ENCODE peak calls at places on chromosome 17, in eight cellular contexts. One of them, this sample, is unnamed.

GRCh38 chr17:17579691-17580090 is 11.8 kb downstream of the PEMT start:
- DNase-seq in EL: no peak
- DNase-seq in A172: no peak
- DNase-seq in dorsolateral prefrontal cortex: no peak
- DNase-seq in HS-5: no peak
- DNase-seq in cardiac muscle cell: no peak
- DNase-seq in LHCN-M2: no peak
- DNase-seq in activated effector memory CD4-positive, alpha-beta T cell treated with Interleukin-2 at 50 U/mL for 16 hours: no peak
- DNase-seq in this sample: no peak

GRCh38 chr17:22467720-22468119 is 775.4 kb downstream of the KCNJ18 start:
- DNase-seq in EL: no peak
- DNase-seq in A172: no peak
- DNase-seq in dorsolateral prefrontal cortex: no peak
- DNase-seq in HS-5: no peak
- DNase-seq in cardiac muscle cell: no peak
- DNase-seq in LHCN-M2: no peak
- DNase-seq in activated effector memory CD4-positive, alpha-beta T cell treated with Interleukin-2 at 50 U/mL for 16 hours: no peak
- DNase-seq in this sample: no peak

GRCh38 chr17:42578282-42578869 is 847 bp upstream of the PSMC3IP start:
- DNase-seq in EL: peak
- DNase-seq in A172: peak
- DNase-seq in dorsolateral prefrontal cortex: peak
- DNase-seq in HS-5: no peak
- DNase-seq in cardiac muscle cell: peak
- DNase-seq in LHCN-M2: peak
- DNase-seq in activated effector memory CD4-positive, alpha-beta T cell treated with Interleukin-2 at 50 U/mL for 16 hours: peak
- DNase-seq in this sample: peak

GRCh38 chr17:27153005-27153404 is 140.9 kb upstream of the WSB1 start:
- DNase-seq in EL: no peak
- DNase-seq in A172: no peak
- DNase-seq in dorsolateral prefrontal cortex: no peak
- DNase-seq in HS-5: no peak
- DNase-seq in cardiac muscle cell: no peak
- DNase-seq in LHCN-M2: peak
- DNase-seq in activated effector memory CD4-positive, alpha-beta T cell treated with Interleukin-2 at 50 U/mL for 16 hours: no peak
- DNase-seq in this sample: no peak

GRCh38 chr17:13002761-13003453 is 14.9 kb downstream of the ELAC2 start:
- DNase-seq in EL: peak
- DNase-seq in A172: peak
- DNase-seq in dorsolateral prefrontal cortex: peak
- DNase-seq in HS-5: peak
- DNase-seq in cardiac muscle cell: peak
- DNase-seq in LHCN-M2: peak
- DNase-seq in activated effector memory CD4-positive, alpha-beta T cell treated with Interleukin-2 at 50 U/mL for 16 hours: peak
- DNase-seq in this sample: peak

GRCh38 chr17:40483679-40484078 is 17.7 kb downstream of the TNS4 start:
- DNase-seq in EL: no peak
- DNase-seq in A172: no peak
- DNase-seq in dorsolateral prefrontal cortex: no peak
- DNase-seq in HS-5: no peak
- DNase-seq in cardiac muscle cell: no peak
- DNase-seq in LHCN-M2: no peak
- DNase-seq in activated effector memory CD4-positive, alpha-beta T cell treated with Interleukin-2 at 50 U/mL for 16 hours: no peak
- DNase-seq in this sample: no peak

GRCh38 chr17:78823282-78824046 is 17.1 kb downstream of the USP36 start:
- DNase-seq in EL: peak
- DNase-seq in A172: no peak
- DNase-seq in dorsolateral prefrontal cortex: no peak
- DNase-seq in HS-5: no peak
- DNase-seq in cardiac muscle cell: no peak
- DNase-seq in LHCN-M2: no peak
- DNase-seq in activated effector memory CD4-positive, alpha-beta T cell treated with Interleukin-2 at 50 U/mL for 16 hours: no peak
- DNase-seq in this sample: no peak

GRCh38 chr17:79997004-79997673 is 38.5 kb downstream of the TBC1D16 start:
- DNase-seq in EL: no peak
- DNase-seq in A172: no peak
- DNase-seq in dorsolateral prefrontal cortex: no peak
- DNase-seq in HS-5: no peak
- DNase-seq in cardiac muscle cell: no peak
- DNase-seq in LHCN-M2: no peak
- DNase-seq in activated effector memory CD4-positive, alpha-beta T cell treated with Interleukin-2 at 50 U/mL for 16 hours: peak
- DNase-seq in this sample: peak

GRCh38 chr17:62109378-62109902 is 44.4 kb upstream of the MED13 start:
- DNase-seq in EL: peak
- DNase-seq in A172: peak
- DNase-seq in dorsolateral prefrontal cortex: no peak
- DNase-seq in HS-5: peak
- DNase-seq in cardiac muscle cell: peak
- DNase-seq in LHCN-M2: peak
- DNase-seq in activated effector memory CD4-positive, alpha-beta T cell treated with Interleukin-2 at 50 U/mL for 16 hours: peak
- DNase-seq in this sample: peak

GRCh38 chr17:9004132-9004960 is 17.0 kb upstream of the NTN1 start:
- DNase-seq in EL: no peak
- DNase-seq in A172: no peak
- DNase-seq in dorsolateral prefrontal cortex: no peak
- DNase-seq in HS-5: no peak
- DNase-seq in cardiac muscle cell: no peak
- DNase-seq in LHCN-M2: no peak
- DNase-seq in activated effector memory CD4-positive, alpha-beta T cell treated with Interleukin-2 at 50 U/mL for 16 hours: no peak
- DNase-seq in this sample: no peak

GRCh38 chr17:20010099-20010863 is 1.1 kb downstream of the SPECC1 start:
- DNase-seq in EL: peak
- DNase-seq in A172: peak
- DNase-seq in dorsolateral prefrontal cortex: peak
- DNase-seq in HS-5: peak
- DNase-seq in cardiac muscle cell: peak
- DNase-seq in LHCN-M2: peak
- DNase-seq in activated effector memory CD4-positive, alpha-beta T cell treated with Interleukin-2 at 50 U/mL for 16 hours: no peak
- DNase-seq in this sample: peak

GRCh38 chr17:14904406-14904805 is 360.7 kb downstream of the PMP22 start:
- DNase-seq in EL: peak
- DNase-seq in A172: no peak
- DNase-seq in dorsolateral prefrontal cortex: no peak
- DNase-seq in HS-5: no peak
- DNase-seq in cardiac muscle cell: peak
- DNase-seq in LHCN-M2: no peak
- DNase-seq in activated effector memory CD4-positive, alpha-beta T cell treated with Interleukin-2 at 50 U/mL for 16 hours: no peak
- DNase-seq in this sample: no peak

GRCh38 chr17:82065638-82066303 is at the start of gene DUS1L:
- DNase-seq in EL: peak
- DNase-seq in A172: no peak
- DNase-seq in dorsolateral prefrontal cortex: peak
- DNase-seq in HS-5: no peak
- DNase-seq in cardiac muscle cell: peak
- DNase-seq in LHCN-M2: peak
- DNase-seq in activated effector memory CD4-positive, alpha-beta T cell treated with Interleukin-2 at 50 U/mL for 16 hours: peak
- DNase-seq in this sample: peak

GRCh38 chr17:312476-313148 is 40.0 kb downstream of the RPH3AL start:
- DNase-seq in EL: no peak
- DNase-seq in A172: no peak
- DNase-seq in dorsolateral prefrontal cortex: no peak
- DNase-seq in HS-5: no peak
- DNase-seq in cardiac muscle cell: no peak
- DNase-seq in LHCN-M2: no peak
- DNase-seq in activated effector memory CD4-positive, alpha-beta T cell treated with Interleukin-2 at 50 U/mL for 16 hours: no peak
- DNase-seq in this sample: no peak

GRCh38 chr17:5413682-5414081 is 5.8 kb downstream of the NUP88 start:
- DNase-seq in EL: peak
- DNase-seq in A172: peak
- DNase-seq in dorsolateral prefrontal cortex: no peak
- DNase-seq in HS-5: peak
- DNase-seq in cardiac muscle cell: peak
- DNase-seq in LHCN-M2: peak
- DNase-seq in activated effector memory CD4-positive, alpha-beta T cell treated with Interleukin-2 at 50 U/mL for 16 hours: no peak
- DNase-seq in this sample: no peak

This sample was measured in central memory CD4-positive, alpha-beta T cell.